ENCODE peak calls at places on chromosomes 13 and 19, in ten cellular contexts. One of them, this sample, is unnamed.

GRCh38 chr19:9370747-9371619 is 8.2 kb downstream of the ZNF177 start:
- DNase-seq in HFF-Myc: no peak
- DNase-seq in cardiac fibroblast: no peak
- DNase-seq in astrocyte of the spinal cord: no peak
- DNase-seq in OCI-LY7: no peak
- DNase-seq in H9: no peak
- DNase-seq in left lung: no peak
- DNase-seq in left ventricle myocardium inferior: no peak
- DNase-seq in transverse colon: no peak
- DNase-seq in CD8-positive, alpha-beta T cell: no peak
- DNase-seq in this sample: no peak

GRCh38 chr19:38879400-38879751 is 1.3 kb upstream of the RINL start:
- DNase-seq in HFF-Myc: no peak
- DNase-seq in cardiac fibroblast: no peak
- DNase-seq in astrocyte of the spinal cord: no peak
- DNase-seq in OCI-LY7: no peak
- DNase-seq in H9: no peak
- DNase-seq in left lung: no peak
- DNase-seq in left ventricle myocardium inferior: no peak
- DNase-seq in transverse colon: no peak
- DNase-seq in CD8-positive, alpha-beta T cell: no peak
- DNase-seq in this sample: no peak

GRCh38 chr13:48504606-48505369 is 28.1 kb downstream of the RCBTB2 start:
- DNase-seq in HFF-Myc: no peak
- DNase-seq in cardiac fibroblast: no peak
- DNase-seq in astrocyte of the spinal cord: no peak
- DNase-seq in OCI-LY7: no peak
- DNase-seq in H9: peak
- DNase-seq in left lung: no peak
- DNase-seq in left ventricle myocardium inferior: no peak
- DNase-seq in transverse colon: no peak
- DNase-seq in CD8-positive, alpha-beta T cell: peak
- DNase-seq in this sample: no peak

GRCh38 chr13:24626449-24626848 is 53.8 kb upstream of the ATP12A start:
- DNase-seq in HFF-Myc: no peak
- DNase-seq in cardiac fibroblast: no peak
- DNase-seq in astrocyte of the spinal cord: no peak
- DNase-seq in OCI-LY7: no peak
- DNase-seq in H9: no peak
- DNase-seq in left lung: no peak
- DNase-seq in left ventricle myocardium inferior: no peak
- DNase-seq in transverse colon: no peak
- DNase-seq in CD8-positive, alpha-beta T cell: no peak
- DNase-seq in this sample: no peak

GRCh38 chr19:42251572-42251990 is 3.3 kb downstream of the ERF start:
- DNase-seq in HFF-Myc: no peak
- DNase-seq in cardiac fibroblast: no peak
- DNase-seq in astrocyte of the spinal cord: no peak
- DNase-seq in OCI-LY7: no peak
- DNase-seq in H9: no peak
- DNase-seq in left lung: no peak
- DNase-seq in left ventricle myocardium inferior: no peak
- DNase-seq in transverse colon: no peak
- DNase-seq in CD8-positive, alpha-beta T cell: no peak
- DNase-seq in this sample: no peak

GRCh38 chr19:38557205-38557799 is 60.5 kb downstream of the MAP4K1 start:
- DNase-seq in HFF-Myc: no peak
- DNase-seq in cardiac fibroblast: no peak
- DNase-seq in astrocyte of the spinal cord: no peak
- DNase-seq in OCI-LY7: peak
- DNase-seq in H9: no peak
- DNase-seq in left lung: peak
- DNase-seq in left ventricle myocardium inferior: no peak
- DNase-seq in transverse colon: peak
- DNase-seq in CD8-positive, alpha-beta T cell: peak
- DNase-seq in this sample: no peak

GRCh38 chr13:99687728-99688397 is 186.6 kb downstream of the TM9SF2 start:
- DNase-seq in HFF-Myc: no peak
- DNase-seq in cardiac fibroblast: no peak
- DNase-seq in astrocyte of the spinal cord: peak
- DNase-seq in OCI-LY7: no peak
- DNase-seq in H9: peak
- DNase-seq in left lung: no peak
- DNase-seq in left ventricle myocardium inferior: no peak
- DNase-seq in transverse colon: no peak
- DNase-seq in CD8-positive, alpha-beta T cell: no peak
- DNase-seq in this sample: no peak

GRCh38 chr19:29714953-29715694 is at the start of gene C19orf12:
- DNase-seq in HFF-Myc: no peak
- DNase-seq in cardiac fibroblast: peak
- DNase-seq in astrocyte of the spinal cord: peak
- DNase-seq in OCI-LY7: peak
- DNase-seq in H9: no peak
- DNase-seq in left lung: peak
- DNase-seq in left ventricle myocardium inferior: peak
- DNase-seq in transverse colon: peak
- DNase-seq in CD8-positive, alpha-beta T cell: peak
- DNase-seq in this sample: no peak

GRCh38 chr13:27442071-27442647 is 8.2 kb downstream of the MTIF3 start:
- DNase-seq in HFF-Myc: no peak
- DNase-seq in cardiac fibroblast: no peak
- DNase-seq in astrocyte of the spinal cord: no peak
- DNase-seq in OCI-LY7: no peak
- DNase-seq in H9: no peak
- DNase-seq in left lung: no peak
- DNase-seq in left ventricle myocardium inferior: no peak
- DNase-seq in transverse colon: peak
- DNase-seq in CD8-positive, alpha-beta T cell: peak
- DNase-seq in this sample: no peak

GRCh38 chr19:36604656-36605100 is 435 bp upstream of the ZNF382 start:
- DNase-seq in HFF-Myc: no peak
- DNase-seq in cardiac fibroblast: peak
- DNase-seq in astrocyte of the spinal cord: peak
- DNase-seq in OCI-LY7: no peak
- DNase-seq in H9: peak
- DNase-seq in left lung: peak
- DNase-seq in left ventricle myocardium inferior: peak
- DNase-seq in transverse colon: peak
- DNase-seq in CD8-positive, alpha-beta T cell: peak
- DNase-seq in this sample: peak

GRCh38 chr19:21082011-21082975 is at the start of gene ZNF714:
- DNase-seq in HFF-Myc: peak
- DNase-seq in cardiac fibroblast: peak
- DNase-seq in astrocyte of the spinal cord: peak
- DNase-seq in OCI-LY7: peak
- DNase-seq in H9: peak
- DNase-seq in left lung: peak
- DNase-seq in left ventricle myocardium inferior: peak
- DNase-seq in transverse colon: peak
- DNase-seq in CD8-positive, alpha-beta T cell: peak
- DNase-seq in this sample: peak

GRCh38 chr13:51479199-51479523 is 26.3 kb upstream of the INTS6 start:
- DNase-seq in HFF-Myc: no peak
- DNase-seq in cardiac fibroblast: peak
- DNase-seq in astrocyte of the spinal cord: peak
- DNase-seq in OCI-LY7: no peak
- DNase-seq in H9: no peak
- DNase-seq in left lung: no peak
- DNase-seq in left ventricle myocardium inferior: no peak
- DNase-seq in transverse colon: no peak
- DNase-seq in CD8-positive, alpha-beta T cell: no peak
- DNase-seq in this sample: peak

GRCh38 chr13:113802090-113802531 is 43.1 kb downstream of the TMEM255B start:
- DNase-seq in HFF-Myc: peak
- DNase-seq in cardiac fibroblast: peak
- DNase-seq in astrocyte of the spinal cord: peak
- DNase-seq in OCI-LY7: no peak
- DNase-seq in H9: peak
- DNase-seq in left lung: peak
- DNase-seq in left ventricle myocardium inferior: peak
- DNase-seq in transverse colon: no peak
- DNase-seq in CD8-positive, alpha-beta T cell: no peak
- DNase-seq in this sample: peak

GRCh38 chr19:38685666-38686529 is 38.4 kb downstream of the ACTN4 start:
- DNase-seq in HFF-Myc: no peak
- DNase-seq in cardiac fibroblast: peak
- DNase-seq in astrocyte of the spinal cord: peak
- DNase-seq in OCI-LY7: no peak
- DNase-seq in H9: peak
- DNase-seq in left lung: no peak
- DNase-seq in left ventricle myocardium inferior: no peak
- DNase-seq in transverse colon: no peak
- DNase-seq in CD8-positive, alpha-beta T cell: no peak
- DNase-seq in this sample: peak

GRCh38 chr13:30107536-30108136 is 199.7 kb downstream of the KATNAL1 start:
- DNase-seq in HFF-Myc: no peak
- DNase-seq in cardiac fibroblast: no peak
- DNase-seq in astrocyte of the spinal cord: no peak
- DNase-seq in OCI-LY7: no peak
- DNase-seq in H9: no peak
- DNase-seq in left lung: peak
- DNase-seq in left ventricle myocardium inferior: no peak
- DNase-seq in transverse colon: peak
- DNase-seq in CD8-positive, alpha-beta T cell: no peak
- DNase-seq in this sample: peak

GRCh38 chr19:5585461-5586299 is 17.9 kb upstream of the TINCR start:
- DNase-seq in HFF-Myc: no peak
- DNase-seq in cardiac fibroblast: no peak
- DNase-seq in astrocyte of the spinal cord: peak
- DNase-seq in OCI-LY7: no peak
- DNase-seq in H9: peak
- DNase-seq in left lung: no peak
- DNase-seq in left ventricle myocardium inferior: no peak
- DNase-seq in transverse colon: no peak
- DNase-seq in CD8-positive, alpha-beta T cell: peak
- DNase-seq in this sample: no peak

GRCh38 chr19:4374451-4375163 is 25.7 kb downstream of the SH3GL1 start:
- DNase-seq in HFF-Myc: no peak
- DNase-seq in cardiac fibroblast: peak
- DNase-seq in astrocyte of the spinal cord: peak
- DNase-seq in OCI-LY7: no peak
- DNase-seq in H9: peak
- DNase-seq in left lung: peak
- DNase-seq in left ventricle myocardium inferior: peak
- DNase-seq in transverse colon: peak
- DNase-seq in CD8-positive, alpha-beta T cell: no peak
- DNase-seq in this sample: peak
- TF ChIP-seq CTCF in HFF-Myc: no peak
- TF ChIP-seq CTCF in cardiac fibroblast: peak
- TF ChIP-seq CTCF in astrocyte of the spinal cord: peak
- TF ChIP-seq CTCF in OCI-LY7: no peak
- TF ChIP-seq CTCF in H9: no peak
- TF ChIP-seq CTCF in left lung: no peak
- TF ChIP-seq CTCF in left ventricle myocardium inferior: peak
- TF ChIP-seq CTCF in transverse colon: no peak
- TF ChIP-seq CTCF in CD8-positive, alpha-beta T cell: no peak
- TF ChIP-seq CTCF in this sample: peak

GRCh38 chr19:14073232-14073924 is 792 bp downstream of the MISP3 start:
- DNase-seq in HFF-Myc: no peak
- DNase-seq in cardiac fibroblast: peak
- DNase-seq in astrocyte of the spinal cord: peak
- DNase-seq in OCI-LY7: peak
- DNase-seq in H9: peak
- DNase-seq in left lung: peak
- DNase-seq in left ventricle myocardium inferior: peak
- DNase-seq in transverse colon: peak
- DNase-seq in CD8-positive, alpha-beta T cell: peak
- DNase-seq in this sample: peak
- TF ChIP-seq CTCF in HFF-Myc: peak
- TF ChIP-seq CTCF in cardiac fibroblast: peak
- TF ChIP-seq CTCF in astrocyte of the spinal cord: peak
- TF ChIP-seq CTCF in OCI-LY7: no peak
- TF ChIP-seq CTCF in H9: no peak
- TF ChIP-seq CTCF in left lung: peak
- TF ChIP-seq CTCF in left ventricle myocardium inferior: peak
- TF ChIP-seq CTCF in transverse colon: peak
- TF ChIP-seq CTCF in CD8-positive, alpha-beta T cell: no peak
- TF ChIP-seq CTCF in this sample: peak

GRCh38 chr19:46404039-46404883 is 9.1 kb downstream of the CCDC8 start:
- DNase-seq in HFF-Myc: no peak
- DNase-seq in cardiac fibroblast: peak
- DNase-seq in astrocyte of the spinal cord: peak
- DNase-seq in OCI-LY7: peak
- DNase-seq in H9: peak
- DNase-seq in left lung: no peak
- DNase-seq in left ventricle myocardium inferior: peak
- DNase-seq in transverse colon: peak
- DNase-seq in CD8-positive, alpha-beta T cell: no peak
- DNase-seq in this sample: no peak

GRCh38 chr19:46407891-46408426 is 5.4 kb downstream of the CCDC8 start:
- DNase-seq in HFF-Myc: no peak
- DNase-seq in cardiac fibroblast: no peak
- DNase-seq in astrocyte of the spinal cord: no peak
- DNase-seq in OCI-LY7: no peak
- DNase-seq in H9: no peak
- DNase-seq in left lung: no peak
- DNase-seq in left ventricle myocardium inferior: no peak
- DNase-seq in transverse colon: no peak
- DNase-seq in CD8-positive, alpha-beta T cell: no peak
- DNase-seq in this sample: no peak

GRCh38 chr19:46408611-46409039 is 4.7 kb downstream of the CCDC8 start:
- DNase-seq in HFF-Myc: no peak
- DNase-seq in cardiac fibroblast: peak
- DNase-seq in astrocyte of the spinal cord: peak
- DNase-seq in OCI-LY7: no peak
- DNase-seq in H9: no peak
- DNase-seq in left lung: peak
- DNase-seq in left ventricle myocardium inferior: peak
- DNase-seq in transverse colon: peak
- DNase-seq in CD8-positive, alpha-beta T cell: no peak
- DNase-seq in this sample: no peak

GRCh38 chr19:46402725-46403124 is 10.6 kb downstream of the CCDC8 start:
- DNase-seq in HFF-Myc: no peak
- DNase-seq in cardiac fibroblast: no peak
- DNase-seq in astrocyte of the spinal cord: no peak
- DNase-seq in OCI-LY7: no peak
- DNase-seq in H9: no peak
- DNase-seq in left lung: no peak
- DNase-seq in left ventricle myocardium inferior: no peak
- DNase-seq in transverse colon: no peak
- DNase-seq in CD8-positive, alpha-beta T cell: no peak
- DNase-seq in this sample: no peak

GRCh38 chr19:46404884-46405658 is 8.3 kb downstream of the CCDC8 start:
- DNase-seq in HFF-Myc: no peak
- DNase-seq in cardiac fibroblast: peak
- DNase-seq in astrocyte of the spinal cord: no peak
- DNase-seq in OCI-LY7: peak
- DNase-seq in H9: peak
- DNase-seq in left lung: no peak
- DNase-seq in left ventricle myocardium inferior: no peak
- DNase-seq in transverse colon: no peak
- DNase-seq in CD8-positive, alpha-beta T cell: no peak
- DNase-seq in this sample: no peak
- TF ChIP-seq CTCF in HFF-Myc: no peak
- TF ChIP-seq CTCF in cardiac fibroblast: no peak
- TF ChIP-seq CTCF in astrocyte of the spinal cord: peak
- TF ChIP-seq CTCF in OCI-LY7: peak
- TF ChIP-seq CTCF in H9: peak
- TF ChIP-seq CTCF in left lung: no peak
- TF ChIP-seq CTCF in left ventricle myocardium inferior: peak
- TF ChIP-seq CTCF in transverse colon: no peak
- TF ChIP-seq CTCF in CD8-positive, alpha-beta T cell: no peak
- TF ChIP-seq CTCF in this sample: peak

GRCh38 chr13:92573467-92574057 is 653.0 kb upstream of the GPC6 start:
- DNase-seq in HFF-Myc: no peak
- DNase-seq in cardiac fibroblast: peak
- DNase-seq in astrocyte of the spinal cord: peak
- DNase-seq in OCI-LY7: no peak
- DNase-seq in H9: peak
- DNase-seq in left lung: no peak
- DNase-seq in left ventricle myocardium inferior: no peak
- DNase-seq in transverse colon: no peak
- DNase-seq in CD8-positive, alpha-beta T cell: no peak
- DNase-seq in this sample: no peak
- TF ChIP-seq CTCF in HFF-Myc: no peak
- TF ChIP-seq CTCF in cardiac fibroblast: no peak
- TF ChIP-seq CTCF in astrocyte of the spinal cord: peak
- TF ChIP-seq CTCF in OCI-LY7: no peak
- TF ChIP-seq CTCF in H9: peak
- TF ChIP-seq CTCF in left lung: no peak
- TF ChIP-seq CTCF in left ventricle myocardium inferior: peak
- TF ChIP-seq CTCF in transverse colon: no peak
- TF ChIP-seq CTCF in CD8-positive, alpha-beta T cell: no peak
- TF ChIP-seq CTCF in this sample: no peak